ENCODE peak calls at places on chromosomes 6 and 20, in four cellular contexts. G is astrocyte of the cerebellum, D is heart left ventricle, S is AG09309. Q is an unnamed sample.

GRCh38 chr6:148620579-148621298 is 126.1 kb upstream of the UST start:
- DNase-seq in D (no peak), S (no peak), G (no peak), Q (no peak)

GRCh38 chr6:5537967-5538366 is 276.7 kb downstream of the FARS2 start:
- DNase-seq in S (peak; percentile 34), G (no peak), D (no peak), Q (no peak)

GRCh38 chr20:63218701-63219446 is 2.9 kb upstream of the YTHDF1 start:
- DNase-seq in S (no peak), G (no peak), D (no peak), Q (peak; percentile 57)

GRCh38 chr6:87407531-87407895 is 259 bp upstream of the CFAP206 start:
- DNase-seq in G (no peak), D (no peak), S (no peak), Q (peak; percentile 90)

GRCh38 chr20:20548527-20549266 is 163.7 kb downstream of the RALGAPA2 start:
- DNase-seq in S (no peak), G (no peak), D (no peak), Q (no peak)

GRCh38 chr20:45892828-45893500 is 1.8 kb downstream of the CTSA start:
- DNase-seq in S (no peak), D (no peak), G (no peak), Q (peak; percentile 30)

GRCh38 chr6:33443025-33443424 is 11.4 kb upstream of the ZBTB9 start:
- DNase-seq in D (no peak), S (no peak), G (no peak), Q (peak; percentile 47)

GRCh38 chr20:14434379-14435136 is 97.1 kb upstream of the FLRT3 start:
- DNase-seq in D (no peak), G (no peak), S (peak; percentile 4), Q (no peak)

GRCh38 chr6:43614396-43614730 is 14.7 kb downstream of the GTPBP2 start:
- DNase-seq in G (no peak), D (no peak), S (no peak), Q (no peak)

GRCh38 chr6:143397229-143398222 is 53.0 kb downstream of the ADAT2 start:
- DNase-seq in S (peak; percentile 55), D (peak; percentile 31), G (peak; percentile 91), Q (no peak)

GRCh38 chr20:1894471-1894950 is 696 bp upstream of the SIRPA start:
- DNase-seq in D (peak; percentile 74), G (peak; percentile 20), S (no peak), Q (peak; percentile 97)

GRCh38 chr6:72621243-72622093 is at the start of gene KCNQ5:
- DNase-seq in G (no peak), S (no peak), D (peak; percentile 21), Q (peak; percentile 78)

GRCh38 chr20:62772994-62773858 is 23.0 kb upstream of the MRGBP start:
- DNase-seq in D (peak; percentile 16), S (no peak), G (peak; percentile 19), Q (peak; percentile 90)

GRCh38 chr6:84197708-84198107 is 29.7 kb downstream of the CEP162 start:
- DNase-seq in S (no peak), G (no peak), D (no peak), Q (no peak)
- TF ChIP-seq CTCF in S (no peak), G (no peak), D (no peak), Q (no peak)

GRCh38 chr6:32153835-32154513 is at the start of gene PPT2:
- DNase-seq in D (peak; percentile 96), G (peak; percentile 84), S (peak; percentile 68), Q (peak; percentile 95)
- TF ChIP-seq CTCF in D (no peak), G (no peak), S (no peak), Q (no peak)

GRCh38 chr6:26319405-26320128 is 45.4 kb upstream of the BTN3A2 start:
- DNase-seq in G (no peak), S (no peak), D (no peak), Q (no peak)
- TF ChIP-seq CTCF in G (peak; percentile 12), S (no peak), D (no peak), Q (no peak)

GRCh38 chr6:41371461-41371991 is 36.1 kb downstream of the NCR2 start:
- DNase-seq in G (peak; percentile 12), S (peak; percentile 5), D (peak; percentile 70), Q (peak; percentile 95)
- TF ChIP-seq CTCF in G (peak; percentile 39), S (peak; percentile 54), D (peak; percentile 33), Q (peak; percentile 26)